ENCODE peak calls at places on chromosomes 7 and 10, in ten cellular contexts. One of them, this sample, is unnamed.
A peak's percentile ranks its signal among the peaks of the same experiment; 100 is the strongest.

GRCh38 chr7:30144659-30145321 is 10.0 kb downstream of the MTURN start:
- DNase-seq in HCT116: no peak
- DNase-seq in transverse colon: no peak
- DNase-seq in stomach: no peak
- DNase-seq in A549: no peak
- DNase-seq in Peyer's patch: no peak
- DNase-seq in thyroid gland: no peak
- DNase-seq in IMR-90: no peak
- DNase-seq in right lobe of liver: no peak
- DNase-seq in tibial nerve: no peak
- DNase-seq in this sample: no peak

GRCh38 chr7:36082910-36083309 is 70.1 kb upstream of the EEPD1 start:
- DNase-seq in HCT116: no peak
- DNase-seq in transverse colon: no peak
- DNase-seq in stomach: no peak
- DNase-seq in A549: peak; percentile 6
- DNase-seq in Peyer's patch: no peak
- DNase-seq in thyroid gland: no peak
- DNase-seq in IMR-90: no peak
- DNase-seq in right lobe of liver: no peak
- DNase-seq in tibial nerve: no peak
- DNase-seq in this sample: no peak

GRCh38 chr10:130577039-130577438 is 440.8 kb downstream of the GLRX3 start:
- DNase-seq in HCT116: no peak
- DNase-seq in transverse colon: no peak
- DNase-seq in stomach: no peak
- DNase-seq in A549: no peak
- DNase-seq in Peyer's patch: no peak
- DNase-seq in thyroid gland: no peak
- DNase-seq in IMR-90: no peak
- DNase-seq in right lobe of liver: no peak
- DNase-seq in tibial nerve: no peak
- DNase-seq in this sample: no peak

GRCh38 chr10:26997610-26998009 is 102.7 kb downstream of the ANKRD26 start:
- DNase-seq in HCT116: no peak
- DNase-seq in transverse colon: no peak
- DNase-seq in stomach: no peak
- DNase-seq in A549: no peak
- DNase-seq in Peyer's patch: no peak
- DNase-seq in thyroid gland: no peak
- DNase-seq in IMR-90: no peak
- DNase-seq in right lobe of liver: no peak
- DNase-seq in tibial nerve: no peak
- DNase-seq in this sample: no peak

GRCh38 chr7:27210441-27211083 is 10.7 kb upstream of the HOXA13 start:
- DNase-seq in HCT116: no peak
- DNase-seq in transverse colon: peak; percentile 82
- DNase-seq in stomach: no peak
- DNase-seq in A549: peak; percentile 64
- DNase-seq in Peyer's patch: peak; percentile 29
- DNase-seq in thyroid gland: peak; percentile 45
- DNase-seq in IMR-90: peak; percentile 32
- DNase-seq in right lobe of liver: no peak
- DNase-seq in tibial nerve: peak; percentile 66
- DNase-seq in this sample: peak; percentile 64

GRCh38 chr10:101781655-101781983 is 1.6 kb downstream of the NPM3 start:
- DNase-seq in HCT116: no peak
- DNase-seq in transverse colon: no peak
- DNase-seq in stomach: peak; percentile 3
- DNase-seq in A549: no peak
- DNase-seq in Peyer's patch: no peak
- DNase-seq in thyroid gland: no peak
- DNase-seq in IMR-90: no peak
- DNase-seq in right lobe of liver: no peak
- DNase-seq in tibial nerve: no peak
- DNase-seq in this sample: no peak

GRCh38 chr10:100653957-100654834 is 91.2 kb upstream of the PAX2 start:
- DNase-seq in HCT116: no peak
- DNase-seq in transverse colon: no peak
- DNase-seq in stomach: no peak
- DNase-seq in A549: no peak
- DNase-seq in Peyer's patch: no peak
- DNase-seq in thyroid gland: no peak
- DNase-seq in IMR-90: no peak
- DNase-seq in right lobe of liver: no peak
- DNase-seq in tibial nerve: no peak
- DNase-seq in this sample: no peak

GRCh38 chr7:159020987-159021386 is 123.7 kb downstream of the VIPR2 start:
- DNase-seq in HCT116: peak; percentile 70
- DNase-seq in transverse colon: no peak
- DNase-seq in stomach: no peak
- DNase-seq in A549: peak; percentile 70
- DNase-seq in Peyer's patch: no peak
- DNase-seq in thyroid gland: no peak
- DNase-seq in IMR-90: no peak
- DNase-seq in right lobe of liver: no peak
- DNase-seq in tibial nerve: no peak
- DNase-seq in this sample: no peak

GRCh38 chr7:113548137-113548536 is 370.7 kb downstream of the PPP1R3A start:
- DNase-seq in HCT116: no peak
- DNase-seq in transverse colon: no peak
- DNase-seq in stomach: no peak
- DNase-seq in A549: no peak
- DNase-seq in Peyer's patch: no peak
- DNase-seq in thyroid gland: no peak
- DNase-seq in IMR-90: no peak
- DNase-seq in right lobe of liver: no peak
- DNase-seq in tibial nerve: no peak
- DNase-seq in this sample: no peak

GRCh38 chr10:30433286-30433778 is 652 bp upstream of the MAP3K8 start:
- DNase-seq in HCT116: peak; percentile 64
- DNase-seq in transverse colon: peak; percentile 84
- DNase-seq in stomach: peak; percentile 80
- DNase-seq in A549: peak; percentile 90
- DNase-seq in Peyer's patch: peak; percentile 69
- DNase-seq in thyroid gland: peak; percentile 82
- DNase-seq in IMR-90: peak; percentile 67
- DNase-seq in right lobe of liver: peak; percentile 85
- DNase-seq in tibial nerve: peak; percentile 84
- DNase-seq in this sample: peak; percentile 56

GRCh38 chr7:6271694-6272371 is 591 bp downstream of the CYTH3 start:
- DNase-seq in HCT116: no peak
- DNase-seq in transverse colon: peak; percentile 28
- DNase-seq in stomach: peak; percentile 26
- DNase-seq in A549: no peak
- DNase-seq in Peyer's patch: peak; percentile 16
- DNase-seq in thyroid gland: peak; percentile 53
- DNase-seq in IMR-90: no peak
- DNase-seq in right lobe of liver: peak; percentile 59
- DNase-seq in tibial nerve: no peak
- DNase-seq in this sample: no peak

GRCh38 chr7:47634273-47634672 is 52.4 kb upstream of the TNS3 start:
- DNase-seq in HCT116: no peak
- DNase-seq in transverse colon: no peak
- DNase-seq in stomach: no peak
- DNase-seq in A549: no peak
- DNase-seq in Peyer's patch: no peak
- DNase-seq in thyroid gland: no peak
- DNase-seq in IMR-90: peak; percentile 78
- DNase-seq in right lobe of liver: no peak
- DNase-seq in tibial nerve: no peak
- DNase-seq in this sample: no peak

GRCh38 chr7:39661960-39662359 is 38.6 kb downstream of the RALA start:
- DNase-seq in HCT116: no peak
- DNase-seq in transverse colon: no peak
- DNase-seq in stomach: no peak
- DNase-seq in A549: no peak
- DNase-seq in Peyer's patch: no peak
- DNase-seq in thyroid gland: no peak
- DNase-seq in IMR-90: no peak
- DNase-seq in right lobe of liver: no peak
- DNase-seq in tibial nerve: no peak
- DNase-seq in this sample: no peak

GRCh38 chr10:1737222-1738061 is at the start of gene ADARB2:
- DNase-seq in HCT116: no peak
- DNase-seq in transverse colon: no peak
- DNase-seq in stomach: peak; percentile 58
- DNase-seq in A549: no peak
- DNase-seq in Peyer's patch: no peak
- DNase-seq in thyroid gland: no peak
- DNase-seq in IMR-90: no peak
- DNase-seq in right lobe of liver: no peak
- DNase-seq in tibial nerve: peak; percentile 29
- DNase-seq in this sample: peak; percentile 59
- TF ChIP-seq POLR2A in HCT116: no peak
- TF ChIP-seq POLR2A in transverse colon: no peak
- TF ChIP-seq POLR2A in stomach: no peak
- TF ChIP-seq POLR2A in A549: no peak
- TF ChIP-seq POLR2A in Peyer's patch: no peak
- TF ChIP-seq POLR2A in thyroid gland: no peak
- TF ChIP-seq POLR2A in IMR-90: no peak
- TF ChIP-seq POLR2A in right lobe of liver: no peak
- TF ChIP-seq POLR2A in tibial nerve: no peak
- TF ChIP-seq POLR2A in this sample: no peak

DNA sequence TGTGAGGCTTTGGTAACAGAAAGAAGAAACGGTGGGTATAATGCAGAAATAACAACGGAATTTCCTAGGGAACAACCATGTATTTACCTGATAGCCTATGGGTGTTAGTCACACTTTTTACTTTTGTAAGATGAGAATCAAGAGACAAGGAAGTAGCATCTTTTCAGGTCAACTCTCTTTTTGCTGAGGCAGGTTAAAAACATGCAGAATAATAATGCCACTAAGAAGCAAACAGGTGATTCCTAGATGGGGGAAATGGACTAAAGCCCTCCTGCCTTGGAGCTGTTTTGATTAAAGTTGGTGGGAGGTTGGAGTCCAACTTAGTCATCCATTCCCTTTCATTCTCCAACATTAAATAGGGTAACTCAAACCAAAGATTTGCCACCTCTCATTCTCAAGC is 2.0 kb upstream of the COL28A1 start:
- DNase-seq in HCT116: no peak
- DNase-seq in transverse colon: no peak
- DNase-seq in stomach: no peak
- DNase-seq in A549: no peak
- DNase-seq in Peyer's patch: no peak
- DNase-seq in thyroid gland: no peak
- DNase-seq in IMR-90: no peak
- DNase-seq in right lobe of liver: no peak
- DNase-seq in tibial nerve: no peak
- DNase-seq in this sample: no peak
- H3K4me1 ChIP-seq in HCT116: no peaks in the 10 kb centered on the region
- H3K4me1 ChIP-seq in transverse colon: peaks cover 8% of the 10 kb centered on the region
- H3K4me1 ChIP-seq in stomach: no peaks in the 10 kb centered on the region
- H3K4me1 ChIP-seq in A549: peaks cover 12% of the 10 kb centered on the region
- H3K4me1 ChIP-seq in Peyer's patch: no peaks in the 10 kb centered on the region
- H3K4me1 ChIP-seq in thyroid gland: no peaks in the 10 kb centered on the region
- H3K4me1 ChIP-seq in IMR-90: no peaks in the 10 kb centered on the region
- H3K4me1 ChIP-seq in right lobe of liver: no peaks in the 10 kb centered on the region
- H3K4me1 ChIP-seq in tibial nerve: no peaks in the 10 kb centered on the region
- H3K4me1 ChIP-seq in this sample: no peaks in the 10 kb centered on the region

GRCh38 chr7:132546366-132547145 is 29.7 kb downstream of the PLXNA4 start:
- DNase-seq in HCT116: no peak
- DNase-seq in transverse colon: no peak
- DNase-seq in stomach: no peak
- DNase-seq in A549: no peak
- DNase-seq in Peyer's patch: no peak
- DNase-seq in thyroid gland: no peak
- DNase-seq in IMR-90: no peak
- DNase-seq in right lobe of liver: no peak
- DNase-seq in tibial nerve: no peak
- DNase-seq in this sample: no peak

GRCh38 chr7:132545756-132546155 is 30.5 kb downstream of the PLXNA4 start:
- DNase-seq in HCT116: no peak
- DNase-seq in transverse colon: no peak
- DNase-seq in stomach: no peak
- DNase-seq in A549: no peak
- DNase-seq in Peyer's patch: no peak
- DNase-seq in thyroid gland: no peak
- DNase-seq in IMR-90: no peak
- DNase-seq in right lobe of liver: no peak
- DNase-seq in tibial nerve: no peak
- DNase-seq in this sample: no peak

GRCh38 chr7:132547806-132548205 is 28.5 kb downstream of the PLXNA4 start:
- DNase-seq in HCT116: no peak
- DNase-seq in transverse colon: no peak
- DNase-seq in stomach: no peak
- DNase-seq in A549: no peak
- DNase-seq in Peyer's patch: no peak
- DNase-seq in thyroid gland: no peak
- DNase-seq in IMR-90: no peak
- DNase-seq in right lobe of liver: no peak
- DNase-seq in tibial nerve: no peak
- DNase-seq in this sample: no peak

GRCh38 chr7:132551928-132552327 is 24.3 kb downstream of the PLXNA4 start:
- DNase-seq in HCT116: no peak
- DNase-seq in transverse colon: no peak
- DNase-seq in stomach: no peak
- DNase-seq in A549: no peak
- DNase-seq in Peyer's patch: no peak
- DNase-seq in thyroid gland: no peak
- DNase-seq in IMR-90: no peak
- DNase-seq in right lobe of liver: no peak
- DNase-seq in tibial nerve: no peak
- DNase-seq in this sample: no peak

DNA sequence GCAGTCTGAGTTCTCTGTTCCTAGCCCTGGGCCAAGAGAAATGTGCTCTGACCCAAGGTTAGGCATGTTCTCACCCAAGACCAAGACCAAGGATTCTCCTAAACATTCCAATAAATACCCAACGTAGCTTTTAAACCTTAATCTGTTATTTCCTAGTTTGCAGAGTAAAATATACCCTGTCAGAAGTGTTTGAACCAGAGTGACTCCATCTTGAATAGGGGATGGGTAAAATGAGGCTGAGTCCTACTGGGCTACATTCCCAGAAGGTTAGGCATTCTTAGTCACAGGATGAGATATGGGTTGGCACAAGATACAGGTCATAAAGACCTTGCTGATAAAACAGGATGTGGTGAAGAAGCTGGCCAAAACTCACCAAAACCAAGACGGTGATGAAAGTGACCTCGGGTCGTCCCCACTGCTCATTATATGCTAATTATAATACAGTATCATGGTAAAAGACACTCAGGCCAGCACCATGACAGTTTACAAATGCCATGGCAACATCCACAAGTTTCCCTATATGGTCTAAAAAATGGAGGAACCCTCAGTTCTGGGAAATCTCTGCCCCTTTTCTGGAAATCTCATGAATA is 27.7 kb downstream of the PLXNA4 start:
- DNase-seq in HCT116: no peak
- DNase-seq in transverse colon: no peak
- DNase-seq in stomach: no peak
- DNase-seq in A549: no peak
- DNase-seq in Peyer's patch: no peak
- DNase-seq in thyroid gland: no peak
- DNase-seq in IMR-90: peak; percentile 33
- DNase-seq in right lobe of liver: no peak
- DNase-seq in tibial nerve: no peak
- DNase-seq in this sample: no peak
- TF ChIP-seq POLR2A in HCT116: no peak
- TF ChIP-seq POLR2A in transverse colon: no peak
- TF ChIP-seq POLR2A in stomach: no peak
- TF ChIP-seq POLR2A in A549: no peak
- TF ChIP-seq POLR2A in Peyer's patch: no peak
- TF ChIP-seq POLR2A in thyroid gland: no peak
- TF ChIP-seq POLR2A in IMR-90: no peak
- TF ChIP-seq POLR2A in right lobe of liver: no peak
- TF ChIP-seq POLR2A in tibial nerve: no peak
- TF ChIP-seq POLR2A in this sample: no peak

GRCh38 chr10:109967739-109968088 is 40.1 kb upstream of the ADD3 start:
- DNase-seq in HCT116: no peak
- DNase-seq in transverse colon: no peak
- DNase-seq in stomach: no peak
- DNase-seq in A549: no peak
- DNase-seq in Peyer's patch: no peak
- DNase-seq in thyroid gland: peak; percentile 62
- DNase-seq in IMR-90: no peak
- DNase-seq in right lobe of liver: no peak
- DNase-seq in tibial nerve: no peak
- DNase-seq in this sample: no peak
- H3K4me1 ChIP-seq in HCT116: no peaks in the 10 kb centered on the region
- H3K4me1 ChIP-seq in transverse colon: peaks cover 40% of the 10 kb centered on the region
- H3K4me1 ChIP-seq in stomach: peaks cover 68% of the 10 kb centered on the region
- H3K4me1 ChIP-seq in A549: peaks cover 44% of the 10 kb centered on the region
- H3K4me1 ChIP-seq in Peyer's patch: no peaks in the 10 kb centered on the region
- H3K4me1 ChIP-seq in thyroid gland: peaks cover 57% of the 10 kb centered on the region
- H3K4me1 ChIP-seq in IMR-90: peaks cover 21% of the 10 kb centered on the region
- H3K4me1 ChIP-seq in right lobe of liver: no peaks in the 10 kb centered on the region
- H3K4me1 ChIP-seq in tibial nerve: no peaks in the 10 kb centered on the region
- H3K4me1 ChIP-seq in this sample: peaks cover 5% of the 10 kb centered on the region

This sample was measured in prostate gland.